ENCODE peak calls at places on chromosomes 13 and 19, in six cellular contexts. H is activated B cell treated with CpG ODN at 0.5 μM for 24 hours, B is AG04450, K is PC-3, Y is hepatocyte, Q is WTC11. P is an unnamed sample.
A peak's percentile ranks its signal among the peaks of the same experiment; 100 is the strongest.

GRCh38 chr19:39555883-39556282 is 15.9 kb upstream of the EID2 start:
- DNase-seq in Y (no peak), K (no peak), Q (no peak), H (no peak), B (no peak), P (no peak)

GRCh38 chr19:37931941-37932655 is 25.1 kb downstream of the SIPA1L3 start:
- DNase-seq in Q (peak; percentile 69), H (peak; percentile 52), B (peak; percentile 38), Y (peak; percentile 88), K (peak; percentile 92), P (peak; percentile 57)

GRCh38 chr19:12495002-12495802 is 10.6 kb upstream of the ZNF709 start:
- DNase-seq in K (peak; percentile 85), H (peak; percentile 82), Y (peak; percentile 95), B (peak; percentile 18), Q (peak; percentile 94), P (peak; percentile 89)

GRCh38 chr13:97125051-97125809 is 96.9 kb upstream of the MBNL2 start:
- DNase-seq in H (no peak), Q (peak; percentile 15), Y (peak; percentile 88), K (peak; percentile 80), B (no peak), P (no peak)

GRCh38 chr19:1752757-1753728 is at the start of gene ONECUT3:
- DNase-seq in K (peak; percentile 53), H (no peak), Q (no peak), B (no peak), Y (peak; percentile 58), P (no peak)

GRCh38 chr13:66138172-66138811 is 1091.8 kb downstream of the PCDH9 start:
- DNase-seq in B (no peak), K (no peak), Y (no peak), Q (no peak), H (no peak), P (no peak)

GRCh38 chr19:44725251-44725650 is 23.3 kb upstream of the BCL3 start:
- DNase-seq in Y (peak; percentile 88), Q (no peak), K (no peak), H (no peak), B (no peak), P (no peak)

GRCh38 chr19:35179830-35180229 is 25.3 kb downstream of the FXYD5 start:
- DNase-seq in Y (no peak), H (no peak), K (no peak), B (no peak), Q (no peak), P (no peak)

GRCh38 chr19:2575734-2576481 is 100.0 kb downstream of the GADD45B start:
- DNase-seq in Y (peak; percentile 68), H (no peak), Q (no peak), K (no peak), B (peak; percentile 45), P (no peak)

GRCh38 chr19:16078311-16078758 is 2.0 kb downstream of the TPM4 start:
- DNase-seq in K (peak; percentile 67), B (no peak), Y (no peak), H (no peak), Q (no peak), P (no peak)

GRCh38 chr13:27925220-27925991 is 5.6 kb downstream of the PDX1 start:
- DNase-seq in H (no peak), B (no peak), Q (no peak), Y (no peak), K (no peak), P (no peak)

GRCh38 chr13:27924529-27925141 is 4.8 kb downstream of the PDX1 start:
- DNase-seq in B (no peak), Y (no peak), Q (peak; percentile 30), H (no peak), K (no peak), P (peak; percentile 30)

GRCh38 chr13:27921961-27922910 is 2.4 kb downstream of the PDX1 start:
- DNase-seq in Y (no peak), B (no peak), Q (peak; percentile 36), H (no peak), K (no peak), P (peak; percentile 41)

GRCh38 chr13:27922974-27923612 is 3.3 kb downstream of the PDX1 start:
- DNase-seq in K (no peak), B (no peak), Y (no peak), Q (peak; percentile 13), H (no peak), P (peak; percentile 19)

DNA sequence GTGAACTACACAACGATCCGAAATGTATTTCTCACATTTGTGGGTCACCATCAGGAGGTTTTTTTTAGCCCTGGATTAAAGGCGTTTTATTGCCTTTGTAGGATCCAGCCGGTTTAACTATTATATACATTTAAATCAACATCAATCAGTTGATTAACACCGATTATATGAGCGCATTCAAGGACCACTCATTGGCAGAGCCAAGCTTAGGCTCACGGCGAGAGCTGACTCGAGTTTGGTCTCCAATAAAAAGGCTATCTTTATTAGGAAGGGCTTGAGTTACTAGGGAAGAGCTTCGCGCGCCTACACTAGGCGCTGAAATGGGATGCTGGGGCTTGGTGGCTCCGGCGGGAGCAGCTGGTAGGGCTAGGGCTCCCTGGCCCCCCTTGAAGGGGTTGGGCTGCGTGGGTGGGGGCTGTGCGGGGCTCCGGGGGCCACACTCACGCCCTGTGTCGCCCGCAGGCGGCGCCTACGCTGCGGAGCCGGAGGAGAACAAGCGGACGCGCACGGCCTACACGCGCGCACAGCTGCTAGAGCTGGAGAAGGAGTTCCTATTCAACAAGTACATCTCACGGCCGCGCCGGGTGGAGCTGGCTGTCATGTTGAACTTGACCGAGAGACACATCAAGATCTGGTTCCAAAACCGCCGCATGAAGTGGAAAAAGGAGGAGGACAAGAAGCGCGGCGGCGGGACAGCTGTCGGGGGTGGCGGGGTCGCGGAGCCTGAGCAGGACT is 4.2 kb downstream of the PDX1 start:
- DNase-seq in Q (peak; percentile 50), B (no peak), Y (no peak), K (no peak), H (no peak), P (peak; percentile 30)
- TF ChIP-seq CTCF in Q (no peak), B (no peak), Y (no peak), K (no peak), H (no peak), P (no peak)

GRCh38 chr19:11434703-11435056 is 241 bp downstream of the ODAD3 start:
- DNase-seq in Y (no peak), K (no peak), Q (no peak), B (no peak), H (no peak), P (no peak)

GRCh38 chr19:11437955-11438354 is 2.5 kb downstream of the PRKCSH start:
- DNase-seq in K (no peak), H (peak; percentile 37), B (no peak), Y (no peak), Q (no peak), P (peak; percentile 43)

GRCh38 chr19:11435833-11436313 is 438 bp downstream of the PRKCSH start:
- DNase-seq in B (peak; percentile 7), Y (peak; percentile 59), H (no peak), Q (no peak), K (peak; percentile 28), P (peak; percentile 39)

DNA sequence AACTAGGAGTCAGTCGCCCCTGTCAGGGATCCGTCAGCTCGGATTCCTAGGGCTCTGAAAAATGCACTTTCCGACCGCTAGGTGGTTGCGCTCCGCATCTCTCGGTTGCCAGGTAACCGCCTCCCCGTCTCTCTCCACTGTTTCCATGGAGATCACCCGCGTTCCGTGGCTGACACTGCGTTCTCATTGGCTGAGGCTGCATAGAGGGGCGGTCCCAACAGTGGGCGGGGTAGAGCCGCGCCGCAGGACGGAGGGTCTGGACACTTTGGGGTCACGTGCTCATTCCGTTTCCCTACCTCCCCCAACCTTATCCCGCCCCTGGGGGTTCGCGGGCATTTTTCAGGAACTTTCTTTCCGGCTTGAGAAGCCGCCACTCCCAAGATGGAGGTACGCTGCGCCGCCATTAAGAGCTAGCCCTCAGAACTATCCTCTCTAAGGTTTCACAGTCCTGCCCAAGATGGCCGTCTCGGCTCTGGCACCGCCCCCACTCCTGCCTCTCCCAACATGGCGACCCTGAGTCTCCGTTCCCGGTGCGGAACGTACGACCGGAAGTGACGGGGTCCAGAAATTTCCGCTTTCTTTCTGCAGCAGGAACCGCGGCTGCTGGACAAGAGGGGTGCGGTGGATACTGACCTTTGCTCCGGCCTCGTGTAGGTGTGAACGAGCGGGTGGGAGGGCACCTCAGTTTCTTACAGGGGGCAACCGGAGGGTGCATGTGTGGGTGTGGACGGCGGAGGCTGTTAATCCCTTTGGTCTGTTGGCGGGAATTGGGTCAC is at the start of the genes ODAD3 and PRKCSH:
- DNase-seq in Y (peak; percentile 100), H (peak; percentile 95), Q (peak; percentile 99), B (peak; percentile 99), K (peak; percentile 100), P (peak; percentile 99)
- TF ChIP-seq CTCF in Y (peak; percentile 74), H (peak; percentile 85), Q (peak; percentile 95), B (peak; percentile 91), K (peak; percentile 88), P (peak; percentile 75)

GRCh38 chr13:21619633-21620220 is 15.8 kb upstream of the MICU2 start:
- DNase-seq in Y (no peak), H (no peak), Q (no peak), K (no peak), B (no peak), P (no peak)

GRCh38 chr13:21620858-21621257 is 16.9 kb upstream of the MICU2 start:
- DNase-seq in B (no peak), K (no peak), H (no peak), Q (no peak), Y (no peak), P (no peak)

DNA sequence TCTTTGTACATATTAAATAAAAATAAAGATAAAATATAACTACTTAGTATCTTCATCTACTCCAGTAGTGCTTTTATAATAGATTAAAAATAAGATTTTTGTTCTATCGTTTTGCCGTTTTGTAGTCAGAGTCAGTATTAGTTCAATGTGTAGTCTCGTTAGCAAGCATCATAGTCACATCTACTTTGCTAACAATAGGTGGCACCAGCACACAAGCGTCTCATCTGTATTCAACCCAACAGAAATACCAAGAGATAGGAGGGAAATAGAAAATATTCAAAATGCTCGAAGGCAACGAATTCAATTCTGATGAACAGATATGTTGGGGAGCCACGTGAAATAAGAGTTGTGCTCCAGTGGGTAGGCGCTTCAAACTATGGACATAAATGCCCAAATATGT is 21.4 kb upstream of the MICU2 start:
- DNase-seq in Y (peak; percentile 42), Q (no peak), K (peak; percentile 59), H (no peak), B (no peak), P (peak; percentile 60)
- TF ChIP-seq CTCF in Y (peak; percentile 72), Q (no peak), K (peak; percentile 79), H (no peak), B (peak; percentile 66), P (peak; percentile 44)

DNA sequence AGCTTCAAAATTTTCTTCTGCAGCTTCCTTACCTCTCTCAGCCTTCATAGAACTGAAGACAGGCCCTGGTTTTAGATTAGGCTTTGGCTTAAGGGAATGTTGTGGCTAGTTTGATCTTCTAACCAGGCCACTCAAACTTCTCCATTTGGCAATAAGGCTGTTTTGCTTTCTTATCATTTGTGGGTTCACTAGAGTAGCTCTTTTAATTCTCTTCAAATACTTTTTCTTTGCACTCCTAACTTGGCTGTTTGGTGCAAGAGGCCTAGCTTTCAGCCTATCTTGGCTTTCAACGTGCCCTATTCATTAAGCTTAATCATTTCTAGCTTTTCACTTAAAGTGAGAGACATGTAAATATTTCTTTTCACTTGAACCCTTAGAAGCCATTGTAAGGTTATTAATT is 89.3 kb downstream of the USP12 start:
- DNase-seq in H (no peak), B (no peak), Y (no peak), K (no peak), Q (no peak), P (no peak)
- TF ChIP-seq CTCF in H (no peak), B (no peak), Y (no peak), K (no peak), Q (no peak), P (no peak)

DNA sequence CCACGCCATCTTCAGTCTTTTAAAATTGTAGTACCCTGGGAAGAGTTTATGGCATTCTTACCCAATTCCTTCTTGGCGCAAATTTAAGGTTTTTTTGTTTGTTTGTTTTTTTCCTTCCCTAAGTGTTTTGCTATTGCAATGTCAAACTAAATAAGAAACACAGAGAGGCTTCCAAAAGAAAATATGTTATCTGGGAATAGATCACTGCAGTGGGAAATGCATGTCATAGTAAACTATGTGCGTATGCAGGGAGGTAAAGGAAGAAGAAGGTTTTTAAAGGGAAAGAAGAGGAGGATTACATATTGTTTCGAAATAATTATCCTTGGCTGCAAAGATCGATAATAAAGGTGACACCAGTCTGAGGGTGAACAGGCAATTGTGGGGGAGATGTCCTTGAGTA is 13.2 kb downstream of the CLEC11A start:
- DNase-seq in K (no peak), H (no peak), Y (no peak), Q (no peak), B (no peak), P (no peak)
- TF ChIP-seq CTCF in K (no peak), H (no peak), Y (no peak), Q (no peak), B (no peak), P (no peak)

P was measured in GM13976.